ENCODE peak calls at places on chromosomes 1 and 21, in nine cellular contexts. Q, P, W, S, G, R, D, V and F are unnamed samples.

GRCh38 chr1:78291872-78292271 is 198.9 kb upstream of the PTGFR start:
- DNase-seq in S (no peak), P (no peak), W (peak), D (peak), R (no peak), G (no peak), V (no peak), Q (no peak), F (no peak)

GRCh38 chr1:64877151-64877550 is 89.2 kb downstream of the JAK1 start:
- DNase-seq in P (no peak), R (no peak), V (no peak), G (no peak), W (no peak), S (no peak), D (no peak), Q (no peak), F (no peak)

GRCh38 chr1:51750218-51750617 is 128.3 kb downstream of the NRDC start:
- DNase-seq in W (peak), Q (no peak), R (no peak), D (no peak), G (peak), V (no peak), S (no peak), P (no peak), F (no peak)

GRCh38 chr1:204194080-204194479 is 2.2 kb downstream of the KISS1 start:
- DNase-seq in R (no peak), V (no peak), G (no peak), D (no peak), P (no peak), Q (no peak), S (no peak), W (no peak), F (no peak)

GRCh38 chr1:229310833-229311232 is 32.0 kb downstream of the CCSAP start:
- DNase-seq in P (no peak), W (no peak), D (no peak), V (no peak), R (no peak), G (no peak), S (no peak), Q (no peak), F (no peak)

GRCh38 chr1:3727042-3727824 is 25.0 kb upstream of the CCDC27 start:
- DNase-seq in D (peak), P (peak), W (peak), S (no peak), Q (peak), G (peak), V (no peak), R (peak), F (peak)

GRCh38 chr1:41880261-41880660 is 38.5 kb downstream of the HIVEP3 start:
- DNase-seq in R (no peak), V (no peak), S (peak), Q (no peak), D (no peak), W (no peak), P (no peak), G (peak), F (no peak)

GRCh38 chr1:51666463-51666862 is 49.6 kb downstream of the OSBPL9 start:
- DNase-seq in R (no peak), V (no peak), Q (no peak), G (no peak), P (no peak), D (no peak), W (peak), S (no peak), F (no peak)

GRCh38 chr1:151542710-151543129 is 2.6 kb downstream of the TUFT1 start:
- DNase-seq in V (peak), Q (peak), S (no peak), P (no peak), D (no peak), R (no peak), G (peak), W (peak), F (no peak)

GRCh38 chr1:11598461-11598860 is 55.8 kb downstream of the FBXO2 start:
- DNase-seq in D (no peak), G (no peak), S (no peak), W (peak), R (no peak), Q (no peak), P (no peak), V (no peak), F (no peak)

GRCh38 chr1:20202166-20202565 is 15.8 kb upstream of the PLA2G2C start:
- DNase-seq in Q (no peak), G (no peak), S (no peak), W (no peak), P (no peak), V (no peak), D (no peak), R (no peak), F (no peak)

GRCh38 chr1:101108123-101108522 is 82.5 kb upstream of the DPH5 start:
- DNase-seq in P (no peak), W (no peak), D (no peak), S (no peak), G (peak), V (no peak), Q (no peak), R (no peak), F (no peak)

GRCh38 chr1:246213036-246213435 is 294.0 kb downstream of the SMYD3 start:
- DNase-seq in D (no peak), R (no peak), V (peak), G (no peak), S (no peak), Q (no peak), P (no peak), W (no peak), F (no peak)

GRCh38 chr1:209777587-209777986 is 6.8 kb downstream of the C1orf74 start:
- DNase-seq in S (no peak), P (no peak), W (no peak), Q (no peak), D (no peak), G (no peak), V (no peak), R (no peak), F (no peak)

GRCh38 chr1:156874572-156874971 is 13.9 kb downstream of the NTRK1 start:
- DNase-seq in G (no peak), Q (no peak), D (no peak), W (no peak), V (no peak), R (no peak), P (no peak), S (no peak), F (no peak)

GRCh38 chr1:64471724-64472276 is 1.9 kb downstream of the CACHD1 start:
- DNase-seq in G (no peak), P (peak), S (no peak), Q (peak), D (no peak), V (no peak), W (peak), R (peak), F (no peak)

GRCh38 chr1:247114351-247115140 is 10.4 kb upstream of the ZNF669 start:
- DNase-seq in G (no peak), W (no peak), D (peak), V (no peak), R (no peak), P (no peak), S (no peak), Q (no peak), F (no peak)

GRCh38 chr1:214003233-214003632 is 15.5 kb downstream of the PROX1 start:
- DNase-seq in G (no peak), V (no peak), Q (no peak), S (no peak), R (no peak), D (no peak), P (no peak), W (no peak), F (no peak)

GRCh38 chr1:23591460-23592208 is 32.3 kb upstream of the ID3 start:
- DNase-seq in G (no peak), D (no peak), P (no peak), W (no peak), R (no peak), Q (no peak), V (no peak), S (no peak), F (peak)

GRCh38 chr1:238201992-238202391 is 311.3 kb upstream of the ZP4 start:
- DNase-seq in D (no peak), G (no peak), V (no peak), R (no peak), S (no peak), W (no peak), Q (no peak), P (no peak), F (no peak)

GRCh38 chr1:90706437-90707362 is 10.4 kb downstream of the BARHL2 start:
- DNase-seq in D (peak), W (peak), G (no peak), S (no peak), Q (peak), V (no peak), P (peak), R (peak), F (no peak)

GRCh38 chr1:87939486-87939885 is 610.8 kb downstream of the LMO4 start:
- DNase-seq in V (no peak), D (no peak), R (no peak), G (no peak), S (no peak), P (no peak), W (peak), Q (no peak), F (no peak)

GRCh38 chr1:178632619-178633018 is 92.4 kb upstream of the RALGPS2 start:
- DNase-seq in R (no peak), D (no peak), S (no peak), P (no peak), V (no peak), G (peak), Q (no peak), W (peak), F (no peak)

GRCh38 chr1:243415663-243416365 is 160.0 kb downstream of the SDCCAG8 start:
- DNase-seq in G (no peak), D (no peak), R (peak), Q (no peak), V (no peak), W (no peak), S (no peak), P (no peak), F (no peak)

GRCh38 chr1:66996018-66996682 is 57.8 kb downstream of the SLC35D1 start:
- DNase-seq in D (peak), V (peak), W (peak), Q (peak), P (peak), R (peak), S (peak), G (peak), F (peak)

GRCh38 chr1:112057736-112058135 is 68.3 kb upstream of the KCND3 start:
- DNase-seq in G (no peak), D (peak), V (no peak), S (no peak), P (no peak), Q (no peak), W (no peak), R (no peak), F (no peak)

GRCh38 chr1:52602328-52603300 is at the start of gene GPX7:
- DNase-seq in P (peak), W (peak), R (peak), Q (peak), S (no peak), D (peak), V (peak), G (no peak), F (no peak)

GRCh38 chr1:183418696-183419095 is 516 bp upstream of the NMNAT2 start:
- DNase-seq in G (no peak), W (no peak), D (no peak), S (no peak), V (no peak), R (no peak), P (no peak), Q (no peak), F (no peak)

GRCh38 chr1:56249244-56249643 is 330.1 kb downstream of the PLPP3 start:
- DNase-seq in Q (no peak), D (no peak), P (no peak), R (no peak), S (no peak), G (no peak), V (no peak), W (no peak), F (no peak)

DNA sequence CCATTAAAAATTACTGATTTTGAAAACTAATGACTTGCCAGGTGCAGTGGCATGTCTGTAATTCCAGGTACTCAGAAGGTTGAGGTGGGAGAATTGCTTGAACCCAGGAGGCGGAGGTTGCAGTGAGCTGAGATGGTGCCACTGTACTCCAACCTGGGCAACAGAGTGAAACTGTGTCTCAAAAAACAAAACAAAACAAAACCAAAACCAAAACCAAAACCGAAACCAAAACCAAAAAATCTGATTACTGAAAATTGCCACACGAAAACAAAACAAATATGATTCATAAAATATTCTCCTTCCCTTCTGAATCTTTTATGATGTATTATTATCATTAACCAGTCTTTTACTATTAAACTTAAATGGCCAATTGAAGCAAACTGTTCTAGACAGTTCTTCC is 74.1 kb downstream of the SERINC2 start:
- DNase-seq in Q (no peak), G (no peak), W (no peak), D (no peak), P (no peak), V (peak), R (no peak), S (no peak), F (no peak)
- H3K4me2 ChIP-seq in Q (no peak), G (no peak), W (no peak), D (peak), P (no peak), V (peak), R (no peak), S (no peak), F (no peak)

GRCh38 chr1:241225741-241226140 is 131.3 kb downstream of the RGS7 start:
- DNase-seq in G (no peak), P (no peak), V (no peak), S (no peak), Q (no peak), W (no peak), R (no peak), D (no peak), F (no peak)
- TF ChIP-seq EZH2phosphoT487 in G (no peak), P (no peak), V (no peak), S (no peak), Q (no peak), W (no peak), R (no peak), D (no peak), F (no peak)

GRCh38 chr1:16920951-16921350 is 780 bp upstream of the CROCC start:
- DNase-seq in G (no peak), S (no peak), Q (no peak), V (no peak), D (peak), W (no peak), R (no peak), P (no peak), F (no peak)

GRCh38 chr1:16924216-16924918 is 2.6 kb downstream of the CROCC start:
- DNase-seq in S (no peak), G (no peak), P (no peak), Q (no peak), D (peak), R (no peak), V (no peak), W (no peak), F (no peak)

GRCh38 chr1:16922885-16923431 is 1.2 kb downstream of the CROCC start:
- DNase-seq in G (no peak), W (no peak), Q (no peak), D (peak), V (no peak), R (peak), P (no peak), S (no peak), F (no peak)

GRCh38 chr1:16922466-16922865 is 735 bp downstream of the CROCC start:
- DNase-seq in W (no peak), S (no peak), Q (no peak), G (no peak), R (no peak), P (no peak), V (no peak), D (peak), F (no peak)

GRCh38 chr1:16921391-16922185 is at the start of gene CROCC:
- DNase-seq in W (no peak), G (no peak), Q (peak), P (peak), S (no peak), D (peak), R (peak), V (no peak), F (peak)
- H3K4me3 ChIP-seq in W (no peak), G (no peak), Q (no peak), P (peak), S (no peak), D (peak), R (peak), V (no peak), F (peak)

DNA sequence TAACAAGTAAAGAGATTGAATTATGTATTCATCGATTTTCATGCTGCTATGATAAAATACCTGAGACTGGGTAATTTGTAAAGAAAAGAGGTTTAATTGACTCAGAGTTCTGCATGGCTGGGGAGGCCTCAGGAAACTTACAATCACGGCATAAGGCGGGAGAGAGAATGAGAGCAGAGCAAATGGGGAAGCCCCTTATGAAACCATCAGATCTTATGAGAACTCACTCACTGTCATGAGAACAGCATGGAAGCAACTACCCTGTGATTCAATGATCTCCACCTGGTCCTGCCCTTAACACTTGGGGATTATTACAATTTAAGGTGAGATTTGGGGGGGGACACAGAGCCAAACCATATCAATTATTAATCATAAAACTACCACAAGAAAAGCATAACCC is 3.3 kb upstream of the GBP3 start:
- DNase-seq in S (no peak), Q (no peak), P (no peak), D (no peak), G (no peak), R (no peak), V (no peak), W (no peak), F (no peak)
- H3K4me2 ChIP-seq in S (no peak), Q (no peak), P (no peak), D (no peak), G (no peak), R (no peak), V (no peak), W (no peak), F (no peak)

DNA sequence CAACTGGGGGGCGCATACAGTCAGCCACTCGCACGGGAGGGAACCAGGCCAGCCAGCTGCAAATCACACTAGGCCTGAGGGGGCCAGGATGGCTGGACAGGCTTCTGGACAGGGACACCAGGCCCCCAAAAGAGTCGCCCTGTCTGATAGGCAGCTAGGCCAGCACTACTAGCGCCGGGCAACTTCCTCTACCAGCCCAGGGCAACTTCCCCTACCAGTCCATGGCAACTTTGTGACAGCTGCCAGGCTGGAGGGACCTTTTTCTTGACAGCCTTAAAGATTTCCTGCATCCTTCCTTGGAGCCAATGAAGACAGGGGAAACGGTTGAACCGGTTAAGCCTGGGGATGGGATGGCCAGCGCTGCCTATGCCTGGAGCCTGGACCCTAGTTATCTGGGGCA is 5.1 kb downstream of the IFFO2 start:
- DNase-seq in G (no peak), V (no peak), D (no peak), R (no peak), W (no peak), P (no peak), S (no peak), Q (no peak), F (peak)
- TF ChIP-seq EZH2phosphoT487 in G (no peak), V (no peak), D (no peak), R (no peak), W (no peak), P (no peak), S (no peak), Q (no peak), F (no peak)

GRCh38 chr1:16175610-16176553 is 20.0 kb upstream of the EPHA2 start:
- DNase-seq in G (peak), V (no peak), W (peak), S (no peak), P (peak), D (peak), R (no peak), Q (peak), F (no peak)
- H3K4me3 ChIP-seq in G (peak), V (no peak), W (peak), S (peak), P (no peak), D (peak), R (no peak), Q (no peak), F (no peak)

GRCh38 chr21:29942033-29942432 is 2.2 kb upstream of the GRIK1 start:
- DNase-seq in P (no peak), V (no peak), G (no peak), W (no peak), R (no peak), D (no peak), Q (no peak), S (no peak), F (no peak)
- H3K4me2 ChIP-seq in P (no peak), V (no peak), G (no peak), W (no peak), R (no peak), D (no peak), Q (no peak), S (no peak), F (no peak)